ENCODE peak calls at places on chromosomes 13 and 19, in four cellular contexts. One of them, this sample, is unnamed. For H3K36me3, the result is how much of the 10 kb centered on the place peaks cover.

GRCh38 chr19:31096047-31096446 is 253.2 kb downstream of the TSHZ3 start:
- DNase-seq in transverse colon: no peak
- DNase-seq in spleen: no peak
- DNase-seq in SK-N-SH: peak
- DNase-seq in this sample: no peak

GRCh38 chr19:16031872-16032200 is 44.5 kb upstream of the TPM4 start:
- DNase-seq in spleen: peak
- DNase-seq in SK-N-SH: peak
- DNase-seq in transverse colon: no peak
- DNase-seq in this sample: no peak

GRCh38 chr19:42316223-42317211 is 3.4 kb downstream of the TMEM145 start:
- DNase-seq in spleen: peak
- DNase-seq in SK-N-SH: peak
- DNase-seq in transverse colon: peak
- DNase-seq in this sample: no peak

GRCh38 chr13:48110132-48110868 is 15.4 kb upstream of the MED4 start:
- DNase-seq in spleen: no peak
- DNase-seq in transverse colon: no peak
- DNase-seq in SK-N-SH: no peak
- DNase-seq in this sample: no peak

GRCh38 chr19:294819-295686 is 3.9 kb upstream of the PLPP2 start:
- DNase-seq in transverse colon: peak
- DNase-seq in spleen: no peak
- DNase-seq in SK-N-SH: peak
- DNase-seq in this sample: no peak

GRCh38 chr13:43786766-43787517 is at the start of gene ENOX1:
- DNase-seq in spleen: peak
- DNase-seq in transverse colon: peak
- DNase-seq in SK-N-SH: peak
- DNase-seq in this sample: peak

GRCh38 chr19:37334179-37335071 is 36.5 kb upstream of the ZNF527 start:
- DNase-seq in SK-N-SH: peak
- DNase-seq in transverse colon: peak
- DNase-seq in spleen: peak
- DNase-seq in this sample: peak

GRCh38 chr19:50258918-50259372 is 55.5 kb downstream of the MYH14 start:
- DNase-seq in spleen: no peak
- DNase-seq in SK-N-SH: peak
- DNase-seq in transverse colon: peak
- DNase-seq in this sample: no peak

GRCh38 chr19:18340990-18341868 is 831 bp downstream of the PGPEP1 start:
- DNase-seq in spleen: peak
- DNase-seq in transverse colon: peak
- DNase-seq in SK-N-SH: peak
- DNase-seq in this sample: peak

GRCh38 chr19:14450876-14451275 is 17.8 kb downstream of the PKN1 start:
- DNase-seq in SK-N-SH: no peak
- DNase-seq in spleen: no peak
- DNase-seq in transverse colon: no peak
- DNase-seq in this sample: no peak

GRCh38 chr13:48201044-48201443 is 32.0 kb upstream of the ITM2B start:
- DNase-seq in spleen: no peak
- DNase-seq in transverse colon: peak
- DNase-seq in SK-N-SH: no peak
- DNase-seq in this sample: no peak

GRCh38 chr19:15300533-15301194 is 31.7 kb downstream of the BRD4 start:
- DNase-seq in SK-N-SH: no peak
- DNase-seq in transverse colon: no peak
- DNase-seq in spleen: no peak
- DNase-seq in this sample: no peak

GRCh38 chr19:900302-901111 is 7.2 kb downstream of the RNU6-9 start:
- DNase-seq in transverse colon: no peak
- DNase-seq in spleen: no peak
- DNase-seq in SK-N-SH: peak
- DNase-seq in this sample: no peak

GRCh38 chr19:12834418-12834943 is at the start of gene RTBDN:
- DNase-seq in transverse colon: no peak
- DNase-seq in spleen: no peak
- DNase-seq in SK-N-SH: no peak
- DNase-seq in this sample: no peak

GRCh38 chr13:90414691-90415596 is 932.5 kb upstream of the MIR17HG start:
- DNase-seq in transverse colon: no peak
- DNase-seq in spleen: no peak
- DNase-seq in SK-N-SH: no peak
- DNase-seq in this sample: no peak

GRCh38 chr13:110266983-110267382 is 40.0 kb downstream of the COL4A1 start:
- DNase-seq in transverse colon: no peak
- DNase-seq in SK-N-SH: peak
- DNase-seq in spleen: no peak
- DNase-seq in this sample: peak

GRCh38 chr19:681029-681626 is 4.9 kb downstream of the FSTL3 start:
- DNase-seq in transverse colon: peak
- DNase-seq in spleen: peak
- DNase-seq in SK-N-SH: peak
- DNase-seq in this sample: peak

GRCh38 chr19:55319786-55320185 is 5.4 kb downstream of the TMEM150B start:
- DNase-seq in spleen: no peak
- DNase-seq in SK-N-SH: peak
- DNase-seq in transverse colon: no peak
- DNase-seq in this sample: no peak

GRCh38 chr19:6671960-6672359 is 2.0 kb upstream of the TNFSF14 start:
- DNase-seq in spleen: peak
- DNase-seq in transverse colon: no peak
- DNase-seq in SK-N-SH: no peak
- DNase-seq in this sample: no peak

GRCh38 chr19:12639901-12640613 is 26.5 kb downstream of the MAN2B1 start:
- DNase-seq in SK-N-SH: peak
- DNase-seq in transverse colon: peak
- DNase-seq in spleen: peak
- DNase-seq in this sample: peak

GRCh38 chr13:94073006-94073744 is 406.3 kb downstream of the DCT start:
- DNase-seq in spleen: no peak
- DNase-seq in transverse colon: no peak
- DNase-seq in SK-N-SH: no peak
- DNase-seq in this sample: no peak

GRCh38 chr19:46460981-46461380 is 10.4 kb downstream of the PNMA8A start:
- DNase-seq in transverse colon: no peak
- DNase-seq in SK-N-SH: no peak
- DNase-seq in spleen: no peak
- DNase-seq in this sample: no peak

GRCh38 chr19:52941941-52942370 is 18.7 kb upstream of the ZNF888 start:
- DNase-seq in spleen: peak
- DNase-seq in transverse colon: peak
- DNase-seq in SK-N-SH: peak
- DNase-seq in this sample: peak

GRCh38 chr13:51818771-51819511 is 15.0 kb upstream of the DHRS12 start:
- DNase-seq in SK-N-SH: no peak
- DNase-seq in transverse colon: no peak
- DNase-seq in spleen: no peak
- DNase-seq in this sample: peak

GRCh38 chr19:38721977-38722773 is 22.1 kb downstream of the CAPN12 start:
- DNase-seq in spleen: no peak
- DNase-seq in SK-N-SH: no peak
- DNase-seq in transverse colon: no peak
- DNase-seq in this sample: no peak

GRCh38 chr19:38724380-38724854 is 19.9 kb downstream of the CAPN12 start:
- DNase-seq in transverse colon: no peak
- DNase-seq in SK-N-SH: no peak
- DNase-seq in spleen: no peak
- DNase-seq in this sample: no peak

GRCh38 chr19:38723606-38724379 is 20.5 kb downstream of the CAPN12 start:
- DNase-seq in transverse colon: no peak
- DNase-seq in spleen: no peak
- DNase-seq in SK-N-SH: no peak
- DNase-seq in this sample: no peak

GRCh38 chr19:38721496-38721895 is 22.8 kb downstream of the CAPN12 start:
- DNase-seq in spleen: no peak
- DNase-seq in SK-N-SH: no peak
- DNase-seq in transverse colon: no peak
- DNase-seq in this sample: no peak

GRCh38 chr19:38722947-38723605 is 21.2 kb downstream of the CAPN12 start:
- DNase-seq in transverse colon: no peak
- DNase-seq in spleen: no peak
- DNase-seq in SK-N-SH: no peak
- DNase-seq in this sample: no peak
- H3K36me3 ChIP-seq in transverse colon: under half
- H3K36me3 ChIP-seq in spleen: half or more
- H3K36me3 ChIP-seq in SK-N-SH: half or more
- H3K36me3 ChIP-seq in this sample: half or more

GRCh38 chr13:36297259-36297599 is 385 bp downstream of the CCDC169 start:
- DNase-seq in spleen: no peak
- DNase-seq in SK-N-SH: no peak
- DNase-seq in transverse colon: no peak
- DNase-seq in this sample: no peak

GRCh38 chr13:36294061-36294460 is 3.6 kb downstream of the CCDC169 start:
- DNase-seq in SK-N-SH: no peak
- DNase-seq in spleen: no peak
- DNase-seq in transverse colon: no peak
- DNase-seq in this sample: no peak

GRCh38 chr13:36302289-36302688 is 4.7 kb upstream of the CCDC169 start:
- DNase-seq in transverse colon: no peak
- DNase-seq in spleen: no peak
- DNase-seq in SK-N-SH: no peak
- DNase-seq in this sample: no peak

GRCh38 chr13:36297600-36298338 is at the start of gene CCDC169:
- DNase-seq in transverse colon: peak
- DNase-seq in SK-N-SH: peak
- DNase-seq in spleen: peak
- DNase-seq in this sample: peak

DNA sequence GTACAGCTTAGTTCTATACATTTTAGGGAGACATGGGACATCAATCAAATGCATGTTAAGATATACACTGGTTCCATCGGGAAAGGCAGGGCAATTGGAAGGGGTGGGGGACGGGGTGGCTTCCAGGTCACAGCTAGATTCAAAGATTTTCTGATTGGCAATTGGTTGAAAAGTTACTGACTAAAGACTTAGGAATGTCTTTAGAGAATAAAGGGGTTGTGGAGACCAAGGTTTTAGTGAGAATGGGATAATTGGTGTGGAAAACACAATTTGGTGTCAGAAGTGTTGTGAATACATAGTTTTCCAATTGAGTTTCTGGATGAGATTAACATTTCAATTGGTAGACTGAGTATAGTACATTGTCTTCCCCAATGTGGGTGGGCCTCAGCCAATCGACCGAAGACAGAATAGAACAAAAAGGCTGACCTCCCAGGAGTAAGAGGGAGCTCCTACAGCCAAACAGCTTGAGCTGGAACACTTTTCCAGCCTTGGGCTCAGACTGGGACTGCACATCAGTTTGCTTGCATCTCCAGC is 988 bp upstream of the CCDC169 start:
- DNase-seq in transverse colon: no peak
- DNase-seq in spleen: no peak
- DNase-seq in SK-N-SH: no peak
- DNase-seq in this sample: peak
- TF ChIP-seq POLR2AphosphoS5 in transverse colon: no peak
- TF ChIP-seq POLR2AphosphoS5 in spleen: no peak
- TF ChIP-seq POLR2AphosphoS5 in SK-N-SH: no peak
- TF ChIP-seq POLR2AphosphoS5 in this sample: no peak

GRCh38 chr13:31192306-31192705 is 7.5 kb upstream of the B3GLCT start:
- DNase-seq in transverse colon: no peak
- DNase-seq in spleen: no peak
- DNase-seq in SK-N-SH: no peak
- DNase-seq in this sample: no peak

GRCh38 chr13:31199527-31199848 is 287 bp upstream of the B3GLCT start:
- DNase-seq in transverse colon: no peak
- DNase-seq in spleen: no peak
- DNase-seq in SK-N-SH: no peak
- DNase-seq in this sample: no peak

GRCh38 chr13:31191748-31192147 is 8.0 kb upstream of the B3GLCT start:
- DNase-seq in spleen: no peak
- DNase-seq in transverse colon: no peak
- DNase-seq in SK-N-SH: no peak
- DNase-seq in this sample: no peak

GRCh38 chr13:31198524-31198923 is 1.3 kb upstream of the B3GLCT start:
- DNase-seq in transverse colon: no peak
- DNase-seq in SK-N-SH: no peak
- DNase-seq in spleen: no peak
- DNase-seq in this sample: no peak

GRCh38 chr13:31195616-31196015 is 4.2 kb upstream of the B3GLCT start:
- DNase-seq in spleen: no peak
- DNase-seq in SK-N-SH: no peak
- DNase-seq in transverse colon: no peak
- DNase-seq in this sample: no peak
- H3K36me3 ChIP-seq in spleen: under half
- H3K36me3 ChIP-seq in SK-N-SH: under half
- H3K36me3 ChIP-seq in transverse colon: under half
- H3K36me3 ChIP-seq in this sample: under half

GRCh38 chr19:45092747-45093678 is at the start of gene PPP1R37:
- DNase-seq in transverse colon: peak
- DNase-seq in SK-N-SH: peak
- DNase-seq in spleen: peak
- DNase-seq in this sample: peak
- TF ChIP-seq POLR2AphosphoS5 in transverse colon: peak
- TF ChIP-seq POLR2AphosphoS5 in SK-N-SH: peak
- TF ChIP-seq POLR2AphosphoS5 in spleen: peak
- TF ChIP-seq POLR2AphosphoS5 in this sample: peak

GRCh38 chr19:11020982-11021759 is 60.3 kb downstream of the SMARCA4 start:
- DNase-seq in transverse colon: no peak
- DNase-seq in SK-N-SH: no peak
- DNase-seq in spleen: no peak
- DNase-seq in this sample: peak

GRCh38 chr19:11020423-11020822 is 59.6 kb downstream of the SMARCA4 start:
- DNase-seq in SK-N-SH: no peak
- DNase-seq in spleen: no peak
- DNase-seq in transverse colon: no peak
- DNase-seq in this sample: no peak

GRCh38 chr19:11019824-11020223 is 59.0 kb downstream of the SMARCA4 start:
- DNase-seq in SK-N-SH: no peak
- DNase-seq in transverse colon: no peak
- DNase-seq in spleen: no peak
- DNase-seq in this sample: no peak

GRCh38 chr19:11023016-11023415 is 62.2 kb downstream of the SMARCA4 start:
- DNase-seq in transverse colon: no peak
- DNase-seq in spleen: no peak
- DNase-seq in SK-N-SH: no peak
- DNase-seq in this sample: no peak

DNA sequence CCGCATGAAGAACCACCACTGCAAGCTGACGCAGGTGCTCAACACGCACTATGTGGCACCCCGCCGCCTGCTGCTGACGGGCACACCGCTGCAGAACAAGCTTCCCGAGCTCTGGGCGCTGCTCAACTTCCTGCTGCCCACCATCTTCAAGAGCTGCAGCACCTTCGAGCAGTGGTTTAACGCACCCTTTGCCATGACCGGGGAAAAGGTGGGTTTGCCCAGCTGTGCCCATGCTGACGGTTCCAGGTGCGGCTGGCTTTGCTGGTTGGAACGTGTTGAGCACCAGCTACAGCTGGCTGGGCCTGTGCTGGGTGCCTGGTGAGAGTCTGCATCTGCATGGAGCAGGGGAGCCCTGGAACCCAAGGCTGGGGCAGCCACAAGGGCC is 60.9 kb downstream of the SMARCA4 start:
- DNase-seq in transverse colon: no peak
- DNase-seq in SK-N-SH: no peak
- DNase-seq in spleen: no peak
- DNase-seq in this sample: no peak
- H3K36me3 ChIP-seq in transverse colon: under half
- H3K36me3 ChIP-seq in SK-N-SH: half or more
- H3K36me3 ChIP-seq in spleen: half or more
- H3K36me3 ChIP-seq in this sample: half or more

This sample was measured in sigmoid colon.